ENCODE peak calls at places on chromosomes 6 and 20, in four cellular contexts. U, V, S and D are unnamed samples.

GRCh38 chr20:48879609-48880008 is 41.9 kb upstream of the ARFGEF2 start:
- DNase-seq in U (no peak), V (no peak), S (no peak), D (no peak)

GRCh38 chr6:31396422-31397152 is 6.8 kb upstream of the MICA start:
- DNase-seq in U (peak), V (peak), S (peak), D (peak)

GRCh38 chr6:82832811-82833210 is 232.8 kb downstream of the UBE3D start:
- DNase-seq in U (no peak), V (no peak), S (no peak), D (no peak)

GRCh38 chr20:6940052-6940451 is 172.6 kb downstream of the BMP2 start:
- DNase-seq in U (no peak), V (no peak), S (no peak), D (no peak)

GRCh38 chr6:143053856-143054255 is 6.8 kb upstream of the AIG1 start:
- DNase-seq in U (no peak), V (no peak), S (no peak), D (no peak)

GRCh38 chr6:167020211-167020610 is 21.0 kb downstream of the CEP43 start:
- DNase-seq in U (peak), V (no peak), S (no peak), D (no peak)

GRCh38 chr6:10529231-10529801 is 8.2 kb downstream of the GCNT2 start:
- DNase-seq in U (no peak), V (no peak), S (no peak), D (no peak)

GRCh38 chr6:147227770-147228320 is 23.6 kb downstream of the STXBP5 start:
- DNase-seq in U (no peak), V (no peak), S (no peak), D (no peak)

GRCh38 chr20:16575390-16576140 is 2.3 kb upstream of the KIF16B start:
- DNase-seq in U (no peak), V (no peak), S (no peak), D (no peak)

GRCh38 chr6:158040051-158040803 is 58.6 kb downstream of the SYNJ2 start:
- DNase-seq in U (peak), V (no peak), S (peak), D (no peak)

GRCh38 chr6:46996860-46997641 is 45.1 kb downstream of the ADGRF1 start:
- DNase-seq in U (no peak), V (no peak), S (no peak), D (no peak)

GRCh38 chr20:17935186-17935585 is 33.4 kb downstream of the SNX5 start:
- DNase-seq in U (no peak), V (no peak), S (no peak), D (no peak)

GRCh38 chr6:99349620-99350141 is at the start of gene FAXC:
- DNase-seq in U (peak), V (no peak), S (peak), D (peak)

GRCh38 chr6:35082046-35082732 is 59.0 kb downstream of the TCP11 start:
- DNase-seq in U (no peak), V (no peak), S (peak), D (no peak)

GRCh38 chr20:34877002-34877264 is 521 bp downstream of the ACSS2 start:
- DNase-seq in U (no peak), V (no peak), S (no peak), D (no peak)

GRCh38 chr6:130405549-130405948 is 39.7 kb downstream of the TMEM200A start:
- DNase-seq in U (no peak), V (no peak), S (no peak), D (no peak)

GRCh38 chr6:111803804-111804203 is 69.4 kb downstream of the FYN start:
- DNase-seq in U (no peak), V (no peak), S (no peak), D (no peak)

GRCh38 chr20:23641936-23642751 is 4.4 kb upstream of the CST3 start:
- DNase-seq in U (no peak), V (no peak), S (no peak), D (no peak)

GRCh38 chr20:10240655-10241054 is 22.0 kb downstream of the SNAP25 start:
- DNase-seq in U (no peak), V (no peak), S (no peak), D (no peak)

GRCh38 chr6:12348530-12349511 is 58.7 kb downstream of the EDN1 start:
- DNase-seq in U (no peak), V (no peak), S (no peak), D (no peak)

GRCh38 chr20:51339721-51340450 is 202.6 kb downstream of the NFATC2 start:
- DNase-seq in U (no peak), V (no peak), S (no peak), D (no peak)

GRCh38 chr6:39938773-39939381 is 4.6 kb upstream of the MOCS1 start:
- DNase-seq in U (no peak), V (no peak), S (no peak), D (no peak)

GRCh38 chr20:11807070-11807741 is 110.5 kb upstream of the BTBD3 start:
- DNase-seq in U (no peak), V (no peak), S (no peak), D (no peak)

GRCh38 chr6:8589941-8590676 is 154.8 kb upstream of the SLC35B3 start:
- DNase-seq in U (no peak), V (no peak), S (no peak), D (no peak)

GRCh38 chr20:25319241-25320034 is 71.2 kb downstream of the ABHD12 start:
- DNase-seq in U (no peak), V (no peak), S (peak), D (no peak)

GRCh38 chr6:73566954-73567591 is 46.2 kb upstream of the EEF1A1 start:
- DNase-seq in U (no peak), V (no peak), S (peak), D (no peak)

GRCh38 chr6:151154418-151154817 is 85.3 kb upstream of the AKAP12 start:
- DNase-seq in U (no peak), V (no peak), S (peak), D (no peak)

GRCh38 chr6:53136000-53136609 is 12.5 kb downstream of the GCM1 start:
- DNase-seq in U (no peak), V (no peak), S (no peak), D (no peak)

GRCh38 chr6:139334791-139335446 is 39.5 kb downstream of the CITED2 start:
- DNase-seq in U (no peak), V (no peak), S (no peak), D (no peak)

GRCh38 chr6:150417899-150418824 is 49.4 kb downstream of the IYD start:
- DNase-seq in U (peak), V (no peak), S (no peak), D (peak)

GRCh38 chr6:149862901-149863595 is 1.1 kb downstream of the LRP11 start:
- DNase-seq in U (peak), V (peak), S (peak), D (peak)

GRCh38 chr6:101290346-101290745 is 103.2 kb upstream of the GRIK2 start:
- DNase-seq in U (no peak), V (no peak), S (no peak), D (no peak)